ENCODE peak calls at places on chromosomes 1 and 21, in four cellular contexts. One of them, this sample, is unnamed.

GRCh38 chr1:204841316-204841715 is 29.3 kb upstream of the NFASC start:
- DNase-seq in bronchial epithelial cell: no peak
- DNase-seq in mucosa of descending colon: no peak
- DNase-seq in NCI-H460: no peak
- DNase-seq in this sample: no peak

GRCh38 chr1:176073524-176074157 is 133.4 kb downstream of the COP1 start:
- DNase-seq in bronchial epithelial cell: peak
- DNase-seq in mucosa of descending colon: no peak
- DNase-seq in NCI-H460: peak
- DNase-seq in this sample: peak

GRCh38 chr1:185894806-185895205 is 160.6 kb downstream of the HMCN1 start:
- DNase-seq in bronchial epithelial cell: peak
- DNase-seq in mucosa of descending colon: no peak
- DNase-seq in NCI-H460: no peak
- DNase-seq in this sample: no peak

GRCh38 chr1:67347688-67348472 is 40.2 kb downstream of the IL12RB2 start:
- DNase-seq in bronchial epithelial cell: peak
- DNase-seq in mucosa of descending colon: peak
- DNase-seq in NCI-H460: peak
- DNase-seq in this sample: peak

GRCh38 chr1:198876371-198876871 is 237.6 kb downstream of the PTPRC start:
- DNase-seq in bronchial epithelial cell: no peak
- DNase-seq in mucosa of descending colon: no peak
- DNase-seq in NCI-H460: no peak
- DNase-seq in this sample: no peak

GRCh38 chr1:168465942-168466702 is 77.7 kb downstream of the XCL2 start:
- DNase-seq in bronchial epithelial cell: peak
- DNase-seq in mucosa of descending colon: peak
- DNase-seq in NCI-H460: no peak
- DNase-seq in this sample: no peak

GRCh38 chr1:232982238-232982944 is 32.0 kb downstream of the NTPCR start:
- DNase-seq in bronchial epithelial cell: peak
- DNase-seq in mucosa of descending colon: no peak
- DNase-seq in NCI-H460: peak
- DNase-seq in this sample: no peak

GRCh38 chr1:20885121-20885520 is 98.0 kb upstream of the HP1BP3 start:
- DNase-seq in bronchial epithelial cell: no peak
- DNase-seq in mucosa of descending colon: no peak
- DNase-seq in NCI-H460: no peak
- DNase-seq in this sample: no peak

GRCh38 chr21:44337941-44338895 is 972 bp downstream of the CFAP410 start:
- DNase-seq in bronchial epithelial cell: peak
- DNase-seq in mucosa of descending colon: peak
- DNase-seq in NCI-H460: peak
- DNase-seq in this sample: peak

GRCh38 chr1:85427358-85427757 is 37.6 kb downstream of the DDAH1 start:
- DNase-seq in bronchial epithelial cell: no peak
- DNase-seq in mucosa of descending colon: no peak
- DNase-seq in NCI-H460: no peak
- DNase-seq in this sample: peak

GRCh38 chr1:21329209-21329844 is 39.1 kb upstream of the ECE1 start:
- DNase-seq in bronchial epithelial cell: peak
- DNase-seq in mucosa of descending colon: peak
- DNase-seq in NCI-H460: no peak
- DNase-seq in this sample: no peak

GRCh38 chr1:236522937-236523703 is 662 bp upstream of the LGALS8 start:
- DNase-seq in bronchial epithelial cell: peak
- DNase-seq in mucosa of descending colon: peak
- DNase-seq in NCI-H460: no peak
- DNase-seq in this sample: no peak

GRCh38 chr1:71304125-71304524 is 223.3 kb upstream of the ZRANB2 start:
- DNase-seq in bronchial epithelial cell: peak
- DNase-seq in mucosa of descending colon: no peak
- DNase-seq in NCI-H460: no peak
- DNase-seq in this sample: no peak

GRCh38 chr1:201511925-201512539 is 5.1 kb upstream of the CSRP1 start:
- DNase-seq in bronchial epithelial cell: no peak
- DNase-seq in mucosa of descending colon: peak
- DNase-seq in NCI-H460: no peak
- DNase-seq in this sample: peak

GRCh38 chr1:201149400-201149799 is 4.9 kb downstream of the TMEM9 start:
- DNase-seq in bronchial epithelial cell: peak
- DNase-seq in mucosa of descending colon: no peak
- DNase-seq in NCI-H460: peak
- DNase-seq in this sample: peak

GRCh38 chr1:12336436-12336835 is 106.6 kb downstream of the VPS13D start:
- DNase-seq in bronchial epithelial cell: no peak
- DNase-seq in mucosa of descending colon: no peak
- DNase-seq in NCI-H460: no peak
- DNase-seq in this sample: no peak

GRCh38 chr1:27576846-27577245 is 27.1 kb downstream of the AHDC1 start:
- DNase-seq in bronchial epithelial cell: no peak
- DNase-seq in mucosa of descending colon: no peak
- DNase-seq in NCI-H460: no peak
- DNase-seq in this sample: no peak

GRCh38 chr1:86447198-86447790 is 21.4 kb upstream of the CLCA1 start:
- DNase-seq in bronchial epithelial cell: no peak
- DNase-seq in mucosa of descending colon: no peak
- DNase-seq in NCI-H460: no peak
- DNase-seq in this sample: no peak

GRCh38 chr1:19310720-19311502 is 1.0 kb downstream of the AKR7A2 start:
- DNase-seq in bronchial epithelial cell: no peak
- DNase-seq in mucosa of descending colon: peak
- DNase-seq in NCI-H460: no peak
- DNase-seq in this sample: peak

GRCh38 chr1:197096137-197096536 is 29.1 kb upstream of the F13B start:
- DNase-seq in bronchial epithelial cell: peak
- DNase-seq in mucosa of descending colon: no peak
- DNase-seq in NCI-H460: no peak
- DNase-seq in this sample: no peak

GRCh38 chr1:65175171-65176070 is 27.4 kb downstream of the AK4 start:
- DNase-seq in bronchial epithelial cell: no peak
- DNase-seq in mucosa of descending colon: no peak
- DNase-seq in NCI-H460: no peak
- DNase-seq in this sample: no peak

GRCh38 chr1:19044471-19044870 is 88.0 kb upstream of the IFFO2 start:
- DNase-seq in bronchial epithelial cell: no peak
- DNase-seq in mucosa of descending colon: no peak
- DNase-seq in NCI-H460: no peak
- DNase-seq in this sample: no peak

GRCh38 chr1:111221633-111222286 is 5.8 kb upstream of the CHI3L2 start:
- DNase-seq in bronchial epithelial cell: no peak
- DNase-seq in mucosa of descending colon: no peak
- DNase-seq in NCI-H460: no peak
- DNase-seq in this sample: peak

GRCh38 chr21:38930838-38931237 is 125.1 kb downstream of the ETS2 start:
- DNase-seq in bronchial epithelial cell: peak
- DNase-seq in mucosa of descending colon: no peak
- DNase-seq in NCI-H460: no peak
- DNase-seq in this sample: no peak

GRCh38 chr1:2522230-2522629 is 4.2 kb downstream of the PANK4 start:
- DNase-seq in bronchial epithelial cell: no peak
- DNase-seq in mucosa of descending colon: no peak
- DNase-seq in NCI-H460: no peak
- DNase-seq in this sample: no peak

GRCh38 chr1:13697738-13698137 is 2.2 kb upstream of the PRDM2 start:
- DNase-seq in bronchial epithelial cell: no peak
- DNase-seq in mucosa of descending colon: no peak
- DNase-seq in NCI-H460: no peak
- DNase-seq in this sample: peak

This sample was measured in Karpas-422.